ENCODE peak calls at places on chromosomes 11 and 22, in nine cellular contexts. K is cardiac fibroblast, P is WTC11, R is body of pancreas, V is mesothelial cell of epicardium, T is endodermal cell, Z is testis, D is lung, F is fibroblast of the aortic adventitia. J is an unnamed sample.

GRCh38 chr22:36330655-36331305 is 57.0 kb downstream of the MYH9 start:
- DNase-seq in T (peak; percentile 65), V (no peak), F (peak; percentile 77), P (no peak), R (no peak), K (peak; percentile 89), Z (no peak), D (peak; percentile 55), J (no peak)

GRCh38 chr11:115333106-115333505 is 171.1 kb downstream of the CADM1 start:
- DNase-seq in D (no peak), T (no peak), K (peak; percentile 9), F (no peak), Z (no peak), V (no peak), R (no peak), P (no peak), J (no peak)

GRCh38 chr22:43222987-43223386 is 36.1 kb upstream of the TTLL12 start:
- DNase-seq in P (no peak), D (no peak), K (no peak), V (no peak), Z (no peak), R (no peak), F (no peak), T (no peak), J (no peak)

GRCh38 chr11:61828629-61829407 is 718 bp downstream of the FADS2 start:
- DNase-seq in P (peak; percentile 64), T (peak; percentile 82), K (peak; percentile 34), D (peak; percentile 43), V (peak; percentile 48), R (peak; percentile 56), F (peak; percentile 21), Z (peak; percentile 75), J (peak; percentile 35)

GRCh38 chr11:113818426-113818825 is 38.8 kb downstream of the CLDN25 start:
- DNase-seq in R (no peak), D (no peak), V (no peak), P (no peak), F (peak; percentile 10), K (peak; percentile 14), T (no peak), Z (no peak), J (no peak)

GRCh38 chr11:112558691-112559090 is 298.0 kb upstream of the PLET1 start:
- DNase-seq in D (no peak), T (no peak), P (no peak), K (peak; percentile 24), F (peak; percentile 27), V (no peak), R (no peak), Z (no peak), J (no peak)

GRCh38 chr11:122167100-122167499 is 51.1 kb upstream of the BLID start:
- DNase-seq in R (no peak), D (no peak), P (no peak), T (no peak), F (peak; percentile 75), V (no peak), Z (no peak), K (peak; percentile 92), J (no peak)

GRCh38 chr11:15149050-15149449 is 34.3 kb downstream of the INSC start:
- DNase-seq in Z (no peak), V (no peak), D (no peak), P (no peak), K (no peak), F (no peak), T (no peak), R (no peak), J (no peak)

GRCh38 chr11:27718346-27718852 is 18.1 kb upstream of the BDNF start:
- DNase-seq in V (no peak), P (peak; percentile 75), F (peak; percentile 89), D (no peak), K (peak; percentile 81), T (peak; percentile 88), R (no peak), Z (peak; percentile 19), J (peak; percentile 42)

GRCh38 chr11:3206128-3206921 is 12.3 kb downstream of the MRGPRG start:
- DNase-seq in R (no peak), D (no peak), K (no peak), F (no peak), V (no peak), Z (no peak), P (no peak), T (no peak), J (no peak)

GRCh38 chr11:33530824-33531223 is 169.8 kb downstream of the C11orf91 start:
- DNase-seq in T (no peak), R (no peak), P (no peak), V (no peak), Z (no peak), K (peak; percentile 40), D (no peak), F (peak; percentile 50), J (no peak)

GRCh38 chr11:128757235-128757711 is 63.4 kb downstream of the FLI1 start:
- DNase-seq in T (peak; percentile 80), F (no peak), R (no peak), P (peak; percentile 36), V (no peak), D (peak; percentile 50), K (peak; percentile 83), Z (peak; percentile 31), J (no peak)

GRCh38 chr11:47359162-47359561 is 6.7 kb upstream of the MYBPC3 start:
- DNase-seq in Z (no peak), K (no peak), V (no peak), D (no peak), T (no peak), F (no peak), P (no peak), R (no peak), J (no peak)

GRCh38 chr11:87039371-87039770 is 1.6 kb downstream of the TMEM135 start:
- DNase-seq in D (no peak), V (no peak), P (no peak), F (peak; percentile 64), R (no peak), T (no peak), Z (no peak), K (peak; percentile 35), J (no peak)

GRCh38 chr11:132959663-132960062 is 572.6 kb downstream of the OPCML start:
- DNase-seq in F (no peak), K (no peak), V (no peak), T (no peak), R (no peak), D (no peak), Z (no peak), P (no peak), J (no peak)

GRCh38 chr11:92596596-92597317 is 372.1 kb downstream of the FAT3 start:
- DNase-seq in D (no peak), K (no peak), Z (no peak), F (no peak), V (no peak), P (no peak), R (no peak), T (no peak), J (no peak)

GRCh38 chr11:13468750-13469149 is 5.7 kb upstream of the BTBD10 start:
- DNase-seq in R (no peak), Z (no peak), P (no peak), V (no peak), T (no peak), K (no peak), F (no peak), D (no peak), J (no peak)

GRCh38 chr11:45245237-45246045 is 40.7 kb downstream of the SYT13 start:
- DNase-seq in K (no peak), F (no peak), T (no peak), P (no peak), D (no peak), R (no peak), V (no peak), Z (no peak), J (no peak)

GRCh38 chr11:7020183-7020917 is at the start of the genes NLRP14 and ZNF214:
- DNase-seq in T (peak; percentile 98), Z (peak; percentile 97), K (peak; percentile 94), R (peak; percentile 95), F (peak; percentile 92), D (peak; percentile 95), V (peak; percentile 73), P (peak; percentile 94), J (peak; percentile 77)

GRCh38 chr11:77471520-77472234 is 2.2 kb downstream of the PAK1 start:
- DNase-seq in K (no peak), F (no peak), D (no peak), V (no peak), Z (peak; percentile 46), T (peak; percentile 77), R (peak; percentile 73), P (peak; percentile 30), J (peak; percentile 32)
- TF ChIP-seq CTCF in K (no peak), F (no peak), D (no peak), V (peak; percentile 33), Z (no peak), T (peak; percentile 68), R (no peak), P (no peak), J (peak; percentile 61)

GRCh38 chr11:16252373-16252772 is 104.0 kb downstream of the SOX6 start:
- DNase-seq in D (no peak), P (no peak), V (no peak), K (peak; percentile 2), R (no peak), Z (no peak), F (no peak), T (peak; percentile 58), J (no peak)
- TF ChIP-seq CTCF in D (no peak), P (no peak), V (no peak), K (peak; percentile 9), R (no peak), Z (no peak), F (no peak), T (peak; percentile 66), J (peak; percentile 53)

GRCh38 chr11:65445604-65446445 is 23.2 kb downstream of the NEAT1 start:
- DNase-seq in R (peak; percentile 42), F (peak; percentile 41), P (no peak), Z (no peak), V (no peak), D (peak; percentile 29), K (peak; percentile 57), T (peak; percentile 55), J (no peak)
- TF ChIP-seq CTCF in R (no peak), F (no peak), P (no peak), Z (no peak), V (no peak), D (no peak), K (no peak), T (no peak), J (no peak)

DNA sequence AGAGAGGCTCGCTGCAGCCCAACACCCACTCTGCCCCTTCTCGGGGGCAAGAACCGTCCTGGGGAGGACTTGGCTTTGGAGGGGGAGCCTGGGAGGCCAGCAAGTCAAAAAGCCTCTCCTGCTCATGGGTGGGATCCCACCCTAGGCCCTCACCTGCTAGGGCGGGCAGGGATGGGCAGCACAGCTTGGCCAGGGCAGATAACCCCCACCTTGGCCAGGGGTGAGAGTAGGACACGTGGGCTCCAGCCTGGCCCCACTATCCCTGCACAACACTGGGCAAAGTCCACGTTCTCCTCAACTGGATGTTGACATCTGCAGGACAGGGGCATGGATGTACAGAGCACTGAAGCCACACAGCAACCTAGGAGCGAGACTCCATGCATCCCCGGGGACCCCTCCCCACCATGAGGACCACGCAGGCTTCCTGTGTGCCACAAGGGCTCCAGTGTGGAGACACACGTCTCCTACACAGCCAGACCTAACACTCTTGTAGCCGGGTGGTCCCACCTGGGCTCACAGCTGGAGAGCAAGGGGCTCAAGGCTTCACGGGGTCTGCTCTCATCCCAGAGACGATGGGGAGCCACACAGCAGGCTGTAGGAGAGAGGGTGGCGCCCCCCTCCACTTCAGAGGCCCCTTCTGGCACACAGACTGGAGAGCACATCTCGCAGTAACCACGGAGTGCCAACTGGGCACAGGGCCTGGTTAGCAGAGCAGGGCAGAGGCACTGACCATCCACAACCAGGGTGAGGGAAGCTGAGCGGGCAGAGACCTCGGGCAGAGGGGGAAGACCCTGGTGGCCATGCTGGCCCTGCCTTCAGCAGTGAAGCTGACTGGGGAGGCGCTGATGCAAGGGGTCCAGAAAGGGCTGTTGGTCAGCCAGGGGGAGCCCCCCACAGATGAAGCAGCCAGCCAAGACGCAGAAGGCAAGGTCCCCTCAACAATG is 171.1 kb downstream of the CRYBB2 start:
- DNase-seq in Z (no peak), D (no peak), P (no peak), V (no peak), K (no peak), R (no peak), F (no peak), T (no peak), J (no peak)
- TF ChIP-seq CTCF in Z (no peak), D (no peak), P (no peak), V (no peak), K (no peak), R (no peak), F (no peak), T (no peak), J (no peak)